ENCODE peak calls at places on chromosomes 5 and 9, in nine cellular contexts. X is heart left ventricle; R is stimulated activated CD8-positive, alpha-beta memory T cell treated with anti-CD3 and anti-CD28 coated beads, Interleukin-2, amount 100 ng/mL, for 1 hour; T is epithelial cell of esophagus; P is RCC 7860; E is germinal center; W is HCT116; Y is posterior cingulate gyrus; K is HL-60. L is an unnamed sample.

GRCh38 chr9:34957492-34958410 is at the start of gene PHF24:
- DNase-seq in X (no peak), R (peak), T (peak), P (no peak), E (peak), W (no peak), Y (peak), K (no peak), L (no peak)

GRCh38 chr5:40676643-40677333 is 2.9 kb upstream of the PTGER4 start:
- DNase-seq in X (peak), R (no peak), T (peak), P (peak), E (no peak), W (no peak), Y (no peak), K (no peak), L (no peak)

GRCh38 chr5:150036513-150036912 is 36.0 kb downstream of the HMGXB3 start:
- DNase-seq in X (no peak), R (no peak), T (peak), P (peak), E (no peak), W (no peak), Y (no peak), K (no peak), L (no peak)

GRCh38 chr5:34827594-34828506 is 11.1 kb upstream of the TTC23L start:
- DNase-seq in X (no peak), R (no peak), T (no peak), P (no peak), E (no peak), W (no peak), Y (no peak), K (no peak), L (no peak)

GRCh38 chr5:171747061-171747859 is 38.4 kb upstream of the SMIM23 start:
- DNase-seq in X (no peak), R (no peak), T (no peak), P (no peak), E (no peak), W (no peak), Y (no peak), K (no peak), L (no peak)

GRCh38 chr5:82023530-82024095 is 51.8 kb downstream of the ATG10 start:
- DNase-seq in X (no peak), R (no peak), T (no peak), P (no peak), E (no peak), W (no peak), Y (no peak), K (no peak), L (no peak)

GRCh38 chr5:2499917-2500316 is 251.6 kb downstream of the IRX2 start:
- DNase-seq in X (no peak), R (no peak), T (no peak), P (no peak), E (no peak), W (no peak), Y (no peak), K (no peak), L (no peak)

GRCh38 chr5:39106332-39106731 is 32.1 kb upstream of the RICTOR start:
- DNase-seq in X (no peak), R (no peak), T (peak), P (no peak), E (no peak), W (no peak), Y (no peak), K (no peak), L (no peak)

GRCh38 chr5:151696470-151697061 is 9.9 kb upstream of the SPARC start:
- DNase-seq in X (peak), R (no peak), T (peak), P (no peak), E (no peak), W (no peak), Y (no peak), K (no peak), L (no peak)

GRCh38 chr9:71638627-71639026 is 129.7 kb downstream of the CEMIP2 start:
- DNase-seq in X (peak), R (no peak), T (no peak), P (no peak), E (no peak), W (no peak), Y (no peak), K (no peak), L (no peak)

GRCh38 chr9:110443878-110444245 is 106.2 kb upstream of the TXNDC8 start:
- DNase-seq in X (no peak), R (no peak), T (peak), P (no peak), E (no peak), W (no peak), Y (no peak), K (no peak), L (no peak)

GRCh38 chr5:107529618-107530017 is 141.1 kb downstream of the EFNA5 start:
- DNase-seq in X (no peak), R (no peak), T (no peak), P (no peak), E (no peak), W (no peak), Y (no peak), K (no peak), L (no peak)

GRCh38 chr9:132610661-132611060 is 28.3 kb downstream of the BARHL1 start:
- DNase-seq in X (no peak), R (no peak), T (no peak), P (peak), E (no peak), W (no peak), Y (no peak), K (no peak), L (no peak)

GRCh38 chr9:36034911-36035490 is 1.7 kb upstream of the RECK start:
- DNase-seq in X (no peak), R (no peak), T (no peak), P (no peak), E (no peak), W (no peak), Y (no peak), K (no peak), L (no peak)

GRCh38 chr9:108704156-108704852 is 151.5 kb downstream of the ACTL7B start:
- DNase-seq in X (no peak), R (no peak), T (peak), P (no peak), E (no peak), W (no peak), Y (no peak), K (no peak), L (no peak)

GRCh38 chr9:19161257-19162025 is 34.1 kb upstream of the PLIN2 start:
- DNase-seq in X (no peak), R (no peak), T (peak), P (peak), E (no peak), W (peak), Y (no peak), K (peak), L (no peak)

GRCh38 chr5:114435220-114435481 is 73.3 kb downstream of the KCNN2 start:
- DNase-seq in X (no peak), R (no peak), T (no peak), P (no peak), E (no peak), W (no peak), Y (no peak), K (no peak), L (no peak)

GRCh38 chr5:173329370-173330150 is 1.3 kb upstream of the STC2 start:
- DNase-seq in X (no peak), R (no peak), T (peak), P (no peak), E (no peak), W (peak), Y (no peak), K (no peak), L (no peak)